ENCODE peak calls at places on chromosomes 2 and 18, in six cellular contexts. M is LNCaP clone FGC; H is OCI-LY7; K is naive thymus-derived CD4-positive, alpha-beta T cell; Y is GM23248; B is stomach. F is an unnamed sample.

GRCh38 chr2:12980817-12981216 is 264.1 kb downstream of the TRIB2 start:
- DNase-seq in Y (no peak), M (no peak), H (no peak), K (no peak), B (no peak), F (no peak)

GRCh38 chr18:24915547-24915946 is 436.4 kb downstream of the ZNF521 start:
- DNase-seq in Y (peak; percentile 72), B (no peak), K (no peak), M (no peak), H (no peak), F (no peak)

GRCh38 chr2:134436706-134437105 is 182.8 kb downstream of the MGAT5 start:
- DNase-seq in M (no peak), H (no peak), B (no peak), Y (no peak), K (no peak), F (no peak)

GRCh38 chr2:204730588-204730987 is 185.3 kb downstream of the PARD3B start:
- DNase-seq in Y (no peak), H (no peak), M (no peak), B (no peak), K (no peak), F (no peak)

GRCh38 chr2:172038604-172039003 is 38.9 kb downstream of the METAP1D start:
- DNase-seq in M (peak; percentile 17), H (no peak), Y (peak; percentile 95), K (no peak), B (no peak), F (no peak)

GRCh38 chr2:82790277-82791021 is 1668.6 kb downstream of the SUCLG1 start:
- DNase-seq in M (no peak), K (no peak), H (no peak), B (no peak), Y (peak; percentile 4), F (no peak)

GRCh38 chr2:168348076-168348475 is 100.7 kb upstream of the STK39 start:
- DNase-seq in H (peak; percentile 11), B (peak; percentile 41), M (no peak), Y (peak; percentile 54), K (no peak), F (peak; percentile 52)

GRCh38 chr2:133240505-133241230 is 327.6 kb downstream of the NCKAP5 start:
- DNase-seq in Y (peak; percentile 34), K (no peak), B (no peak), M (no peak), H (no peak), F (no peak)

GRCh38 chr2:189066037-189066436 is 91.9 kb downstream of the COL3A1 start:
- DNase-seq in H (no peak), K (no peak), M (no peak), B (no peak), Y (peak; percentile 64), F (no peak)

GRCh38 chr2:128308284-128308731 is 10.4 kb downstream of the HS6ST1 start:
- DNase-seq in Y (no peak), H (no peak), M (no peak), B (no peak), K (no peak), F (no peak)

GRCh38 chr2:68849579-68850030 is 21.6 kb downstream of the BMP10 start:
- DNase-seq in B (no peak), K (no peak), Y (no peak), H (no peak), M (no peak), F (no peak)

GRCh38 chr2:222490100-222490499 is 65.8 kb downstream of the SGPP2 start:
- DNase-seq in B (no peak), Y (no peak), M (no peak), K (no peak), H (no peak), F (no peak)

GRCh38 chr18:58256316-58257080 is 212.5 kb downstream of the NEDD4L start:
- DNase-seq in H (no peak), B (no peak), Y (no peak), M (no peak), K (no peak), F (no peak)

GRCh38 chr2:178109813-178110212 is 2.4 kb upstream of the RBM45 start:
- DNase-seq in H (peak; percentile 70), B (no peak), Y (peak; percentile 66), K (peak; percentile 20), M (no peak), F (peak; percentile 55)

DNA sequence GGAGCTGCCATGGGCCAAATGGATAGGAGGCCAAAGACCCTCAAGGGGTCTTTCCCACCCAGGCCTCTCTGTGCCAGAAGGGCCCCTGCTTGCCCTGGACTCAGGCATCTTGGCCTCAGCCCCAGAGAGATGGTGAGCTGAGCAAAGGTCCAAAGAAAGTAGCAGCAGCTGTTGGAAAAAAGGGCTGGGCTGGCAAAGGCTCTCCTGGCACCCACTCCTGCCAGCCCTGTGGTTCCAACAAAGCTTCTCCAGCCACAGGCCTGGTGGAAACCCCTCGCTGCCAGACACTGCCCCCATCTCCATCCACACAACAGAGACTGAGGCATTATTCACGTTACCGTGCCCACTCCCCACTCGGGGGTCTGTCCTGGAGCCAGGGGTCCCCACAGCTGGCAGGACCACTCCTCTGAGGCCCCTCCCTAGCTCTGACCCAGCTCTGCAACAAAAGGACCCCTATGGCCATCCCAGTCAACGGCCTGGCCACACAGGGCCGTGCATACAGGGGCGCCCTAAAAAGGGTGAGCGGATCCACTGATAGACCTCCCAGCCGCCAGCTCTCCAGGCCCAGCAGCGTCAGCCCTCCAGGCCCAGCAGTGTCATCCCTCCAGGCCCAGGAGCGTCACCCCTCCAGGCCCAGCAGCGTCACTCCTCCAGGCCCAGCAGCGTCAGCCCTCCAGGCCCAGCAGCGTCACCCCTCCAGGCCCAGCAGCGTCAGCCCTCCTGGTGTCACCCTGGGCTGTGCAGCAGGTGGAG is 10.1 kb downstream of the BIN1 start:
- DNase-seq in B (peak; percentile 65), M (no peak), K (no peak), H (no peak), Y (no peak), F (no peak)
- H3K4me3 ChIP-seq in B (no peak overlapping the region), M (no peak overlapping the region), K (no peak overlapping the region), H (no peak overlapping the region), Y (no peak overlapping the region), F (no peak overlapping the region)

GRCh38 chr2:241701155-241701404 is 759 bp upstream of the ING5 start:
- DNase-seq in K (no peak), H (peak; percentile 97), B (no peak), Y (peak; percentile 93), M (peak; percentile 80), F (peak; percentile 82)
- H3K4me3 ChIP-seq in K (peak overlapping the region; percentile 67), H (peak overlapping the region; percentile 94), B (peak overlapping the region; percentile 75), Y (peak overlapping the region; percentile 77), M (peak overlapping the region; percentile 72), F (peak overlapping the region; percentile 66)

DNA sequence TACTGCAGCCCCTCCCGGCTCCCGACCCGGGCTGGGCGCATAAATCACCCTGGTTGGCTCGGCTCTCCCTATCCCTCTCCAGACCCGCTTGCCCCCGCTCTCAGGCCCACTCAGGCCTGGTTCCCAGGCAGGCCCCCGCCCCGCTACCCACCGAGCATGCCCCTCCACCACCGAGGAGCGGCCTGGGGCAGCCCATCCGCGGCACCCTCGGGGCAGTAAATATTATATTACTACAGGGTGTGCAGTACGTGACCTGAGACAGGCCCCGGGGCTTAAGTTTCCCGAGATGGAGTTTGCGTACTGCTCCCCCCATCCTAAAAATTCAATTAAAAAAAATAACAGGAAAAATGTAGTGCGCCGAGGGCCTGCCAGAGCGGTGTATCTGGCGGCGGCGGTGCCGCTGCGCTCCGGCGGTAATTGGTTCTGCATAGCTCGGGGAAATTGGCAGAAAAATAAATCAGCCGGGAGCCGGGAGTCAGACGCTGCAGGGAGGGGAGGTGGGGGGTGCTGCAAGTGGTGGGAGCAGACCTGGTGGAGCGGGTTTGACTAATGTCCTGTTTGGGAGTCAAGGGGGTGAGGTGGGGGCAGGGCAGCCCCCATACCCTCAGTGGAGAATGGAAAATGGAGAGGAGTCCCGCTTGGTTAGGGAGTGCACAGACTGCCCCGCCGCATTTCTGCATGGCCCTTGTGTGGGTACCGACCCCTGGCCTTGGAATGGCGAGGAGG is 107.1 kb downstream of the DYSF start:
- DNase-seq in B (no peak), H (no peak), Y (no peak), M (no peak), K (no peak), F (no peak)
- H3K4me3 ChIP-seq in B (no peak overlapping the region), H (no peak overlapping the region), Y (no peak overlapping the region), M (no peak overlapping the region), K (no peak overlapping the region), F (no peak overlapping the region)

DNA sequence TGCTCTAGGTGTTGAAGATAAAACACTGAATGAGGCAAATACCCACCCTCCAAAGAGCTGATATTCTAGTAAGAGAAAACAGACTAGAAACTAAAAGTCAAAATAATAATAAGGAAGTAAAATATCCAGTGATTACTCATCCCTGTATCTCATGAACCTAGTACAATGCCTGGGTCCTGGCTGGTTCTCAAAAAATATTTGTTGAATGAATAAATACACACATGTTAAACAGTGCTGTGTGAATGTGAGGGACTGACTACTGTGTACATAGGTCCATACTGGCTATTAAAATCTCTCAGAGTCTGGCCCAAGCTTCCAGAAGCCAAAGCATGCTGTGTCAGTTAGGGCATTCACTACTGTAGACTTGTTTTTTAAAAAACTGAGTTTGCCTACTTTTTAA is 136.4 kb downstream of the THADA start:
- DNase-seq in H (no peak), M (no peak), B (no peak), K (no peak), Y (peak; percentile 74), F (no peak)
- H3K4me3 ChIP-seq in H (no peak overlapping the region), M (no peak overlapping the region), B (no peak overlapping the region), K (no peak overlapping the region), Y (no peak overlapping the region), F (no peak overlapping the region)

GRCh38 chr2:47039913-47040562 is 115.1 kb downstream of the STPG4 start:
- DNase-seq in H (no peak), K (no peak), B (no peak), M (no peak), Y (no peak), F (no peak)

GRCh38 chr2:47039502-47039870 is 115.6 kb downstream of the STPG4 start:
- DNase-seq in H (no peak), K (no peak), B (no peak), M (no peak), Y (no peak), F (no peak)

GRCh38 chr2:47041065-47041464 is 114.0 kb downstream of the STPG4 start:
- DNase-seq in Y (no peak), B (no peak), H (no peak), M (no peak), K (no peak), F (no peak)

GRCh38 chr2:47041891-47042684 is 113.0 kb downstream of the STPG4 start:
- DNase-seq in M (no peak), B (no peak), Y (peak; percentile 49), K (no peak), H (no peak), F (no peak)

DNA sequence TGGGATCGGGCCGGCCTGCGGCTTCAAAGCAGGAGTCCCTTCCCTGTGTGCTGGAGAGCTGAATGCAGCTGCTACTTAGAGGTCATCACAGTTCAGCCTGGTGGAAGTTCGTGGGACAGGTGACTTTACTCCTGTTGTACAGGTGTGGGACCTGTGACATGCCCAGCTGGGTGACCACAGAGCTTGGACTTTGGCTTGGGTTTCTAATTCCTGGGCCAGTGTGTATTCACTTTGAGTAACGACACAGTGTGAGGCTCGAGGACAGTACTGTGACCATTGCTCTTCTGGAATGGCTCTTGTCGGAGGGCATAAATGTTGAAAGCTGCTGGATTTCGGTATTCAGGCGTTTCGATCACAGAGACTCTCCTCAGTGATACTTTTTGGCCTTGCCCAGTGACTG is 114.4 kb downstream of the STPG4 start:
- DNase-seq in K (no peak), B (no peak), Y (no peak), M (no peak), H (no peak), F (no peak)
- H3K4me3 ChIP-seq in K (no peak overlapping the region), B (no peak overlapping the region), Y (no peak overlapping the region), M (no peak overlapping the region), H (no peak overlapping the region), F (no peak overlapping the region)

GRCh38 chr2:230758566-230759480 is 46.2 kb downstream of the CAB39 start:
- DNase-seq in B (no peak), K (no peak), M (no peak), H (no peak), Y (peak; percentile 77), F (no peak)
- H3K4me3 ChIP-seq in B (no peak overlapping the region), K (no peak overlapping the region), M (no peak overlapping the region), H (no peak overlapping the region), Y (peak overlapping the region; percentile 31), F (no peak overlapping the region)

GRCh38 chr18:8623549-8624106 is 14.4 kb downstream of the RAB12 start:
- DNase-seq in K (no peak), Y (no peak), H (no peak), B (no peak), M (no peak), F (no peak)
- H3K4me3 ChIP-seq in K (no peak overlapping the region), Y (no peak overlapping the region), H (no peak overlapping the region), B (peak overlapping the region; percentile 25), M (no peak overlapping the region), F (no peak overlapping the region)

F was measured in Jurkat, Clone E6-1.